ENCODE peak calls at places on chromosome 20, in eight cellular contexts. One of them, this sample, is unnamed.

GRCh38 chr20:37309941-37310590 is 20.6 kb downstream of the MANBAL start:
- DNase-seq in neural progenitor cell: no peak
- DNase-seq in GM12878: no peak
- DNase-seq in HepG2: no peak
- DNase-seq in HCT116: no peak
- DNase-seq in H1: no peak
- DNase-seq in SK-N-SH: no peak
- DNase-seq in H9: no peak
- DNase-seq in this sample: no peak

GRCh38 chr20:3541887-3542721 is 71.3 kb downstream of the ATRN start:
- DNase-seq in neural progenitor cell: no peak
- DNase-seq in GM12878: no peak
- DNase-seq in HepG2: peak
- DNase-seq in HCT116: no peak
- DNase-seq in H1: no peak
- DNase-seq in SK-N-SH: no peak
- DNase-seq in H9: no peak
- DNase-seq in this sample: no peak

GRCh38 chr20:32495217-32495565 is 89.9 kb downstream of the NOL4L start:
- DNase-seq in neural progenitor cell: no peak
- DNase-seq in GM12878: no peak
- DNase-seq in HepG2: no peak
- DNase-seq in HCT116: no peak
- DNase-seq in H1: no peak
- DNase-seq in SK-N-SH: no peak
- DNase-seq in H9: peak
- DNase-seq in this sample: no peak

GRCh38 chr20:61963149-61963548 is 102.5 kb downstream of the TAF4 start:
- DNase-seq in neural progenitor cell: no peak
- DNase-seq in GM12878: no peak
- DNase-seq in HepG2: no peak
- DNase-seq in HCT116: no peak
- DNase-seq in H1: no peak
- DNase-seq in SK-N-SH: no peak
- DNase-seq in H9: no peak
- DNase-seq in this sample: no peak

GRCh38 chr20:35616465-35617396 is 1.1 kb downstream of the SPAG4 start:
- DNase-seq in neural progenitor cell: peak
- DNase-seq in GM12878: peak
- DNase-seq in HepG2: peak
- DNase-seq in HCT116: peak
- DNase-seq in H1: no peak
- DNase-seq in SK-N-SH: peak
- DNase-seq in H9: peak
- DNase-seq in this sample: no peak

GRCh38 chr20:2179233-2179580 is 77.6 kb downstream of the STK35 start:
- DNase-seq in neural progenitor cell: no peak
- DNase-seq in GM12878: no peak
- DNase-seq in HepG2: no peak
- DNase-seq in HCT116: no peak
- DNase-seq in H1: no peak
- DNase-seq in SK-N-SH: no peak
- DNase-seq in H9: no peak
- DNase-seq in this sample: no peak

GRCh38 chr20:25340380-25340779 is 50.3 kb downstream of the ABHD12 start:
- DNase-seq in neural progenitor cell: no peak
- DNase-seq in GM12878: no peak
- DNase-seq in HepG2: no peak
- DNase-seq in HCT116: no peak
- DNase-seq in H1: no peak
- DNase-seq in SK-N-SH: no peak
- DNase-seq in H9: no peak
- DNase-seq in this sample: no peak

GRCh38 chr20:10758446-10758845 is 84.6 kb upstream of the JAG1 start:
- DNase-seq in neural progenitor cell: no peak
- DNase-seq in GM12878: no peak
- DNase-seq in HepG2: peak
- DNase-seq in HCT116: no peak
- DNase-seq in H1: no peak
- DNase-seq in SK-N-SH: no peak
- DNase-seq in H9: no peak
- DNase-seq in this sample: no peak

GRCh38 chr20:15597306-15597705 is 975.9 kb downstream of the KIF16B start:
- DNase-seq in neural progenitor cell: no peak
- DNase-seq in GM12878: no peak
- DNase-seq in HepG2: no peak
- DNase-seq in HCT116: no peak
- DNase-seq in H1: no peak
- DNase-seq in SK-N-SH: no peak
- DNase-seq in H9: no peak
- DNase-seq in this sample: no peak

GRCh38 chr20:2707353-2708072 is 14.9 kb downstream of the EBF4 start:
- DNase-seq in neural progenitor cell: no peak
- DNase-seq in GM12878: no peak
- DNase-seq in HepG2: no peak
- DNase-seq in HCT116: no peak
- DNase-seq in H1: no peak
- DNase-seq in SK-N-SH: no peak
- DNase-seq in H9: no peak
- DNase-seq in this sample: no peak

GRCh38 chr20:39225536-39225935 is 263.4 kb downstream of the DHX35 start:
- DNase-seq in neural progenitor cell: no peak
- DNase-seq in GM12878: no peak
- DNase-seq in HepG2: no peak
- DNase-seq in HCT116: no peak
- DNase-seq in H1: no peak
- DNase-seq in SK-N-SH: no peak
- DNase-seq in H9: no peak
- DNase-seq in this sample: no peak

GRCh38 chr20:39105551-39105950 is 143.4 kb downstream of the DHX35 start:
- DNase-seq in neural progenitor cell: no peak
- DNase-seq in GM12878: no peak
- DNase-seq in HepG2: no peak
- DNase-seq in HCT116: no peak
- DNase-seq in H1: no peak
- DNase-seq in SK-N-SH: no peak
- DNase-seq in H9: no peak
- DNase-seq in this sample: no peak

GRCh38 chr20:36491901-36492617 is 49.3 kb upstream of the MYL9 start:
- DNase-seq in neural progenitor cell: no peak
- DNase-seq in GM12878: no peak
- DNase-seq in HepG2: no peak
- DNase-seq in HCT116: no peak
- DNase-seq in H1: no peak
- DNase-seq in SK-N-SH: no peak
- DNase-seq in H9: no peak
- DNase-seq in this sample: peak

GRCh38 chr20:37475258-37475657 is 45.8 kb upstream of the NNAT start:
- DNase-seq in neural progenitor cell: no peak
- DNase-seq in GM12878: no peak
- DNase-seq in HepG2: no peak
- DNase-seq in HCT116: no peak
- DNase-seq in H1: no peak
- DNase-seq in SK-N-SH: no peak
- DNase-seq in H9: no peak
- DNase-seq in this sample: no peak

GRCh38 chr20:362271-363254 is 15.7 kb downstream of the NRSN2 start:
- DNase-seq in neural progenitor cell: no peak
- DNase-seq in GM12878: no peak
- DNase-seq in HepG2: peak
- DNase-seq in HCT116: peak
- DNase-seq in H1: no peak
- DNase-seq in SK-N-SH: peak
- DNase-seq in H9: peak
- DNase-seq in this sample: peak

GRCh38 chr20:51678041-51678697 is 90.0 kb downstream of the ATP9A start:
- DNase-seq in neural progenitor cell: peak
- DNase-seq in GM12878: no peak
- DNase-seq in HepG2: no peak
- DNase-seq in HCT116: no peak
- DNase-seq in H1: no peak
- DNase-seq in SK-N-SH: peak
- DNase-seq in H9: no peak
- DNase-seq in this sample: no peak
- TF ChIP-seq CTCF in neural progenitor cell: peak
- TF ChIP-seq CTCF in GM12878: no peak
- TF ChIP-seq CTCF in HepG2: no peak
- TF ChIP-seq CTCF in HCT116: no peak
- TF ChIP-seq CTCF in H1: no peak
- TF ChIP-seq CTCF in SK-N-SH: no peak
- TF ChIP-seq CTCF in H9: no peak
- TF ChIP-seq CTCF in this sample: no peak

DNA sequence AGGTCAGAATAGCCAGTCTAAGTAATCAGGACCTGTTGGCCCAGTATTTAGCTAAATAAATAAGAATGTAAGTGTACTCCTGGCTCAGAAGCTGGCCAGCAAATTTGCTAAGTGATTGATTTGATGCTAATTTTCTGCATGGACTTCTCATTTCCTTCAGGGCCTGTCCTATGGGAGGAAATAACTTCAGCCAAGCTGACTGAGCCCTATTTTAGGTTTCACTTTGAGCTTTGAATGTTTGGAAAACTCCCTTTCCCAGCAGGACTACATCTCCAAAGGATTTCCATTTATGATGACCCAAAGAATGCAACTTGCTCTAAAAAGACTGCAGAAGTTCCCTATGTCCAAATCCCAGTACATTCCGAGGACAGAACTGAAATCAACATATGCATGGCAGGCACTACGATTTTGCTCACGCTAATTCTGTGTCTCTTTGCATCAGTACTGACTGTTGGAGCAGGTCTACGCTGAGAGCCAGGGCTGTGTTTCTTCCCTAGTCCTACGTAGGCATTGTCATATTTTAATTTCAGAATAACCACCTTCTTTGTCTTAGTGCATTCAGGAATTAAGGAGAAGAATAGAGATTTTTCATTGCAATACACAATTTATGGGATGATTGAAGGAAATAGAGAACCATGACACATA is 441.4 kb upstream of the PLCB4 start:
- DNase-seq in neural progenitor cell: no peak
- DNase-seq in GM12878: no peak
- DNase-seq in HepG2: no peak
- DNase-seq in HCT116: no peak
- DNase-seq in H1: no peak
- DNase-seq in SK-N-SH: no peak
- DNase-seq in H9: no peak
- DNase-seq in this sample: no peak
- H2AFZ ChIP-seq in neural progenitor cell: no peak
- H2AFZ ChIP-seq in GM12878: no peak
- H2AFZ ChIP-seq in HepG2: no peak
- H2AFZ ChIP-seq in HCT116: no peak
- H2AFZ ChIP-seq in H1: no peak
- H2AFZ ChIP-seq in SK-N-SH: no peak
- H2AFZ ChIP-seq in H9: no peak
- H2AFZ ChIP-seq in this sample: no peak

DNA sequence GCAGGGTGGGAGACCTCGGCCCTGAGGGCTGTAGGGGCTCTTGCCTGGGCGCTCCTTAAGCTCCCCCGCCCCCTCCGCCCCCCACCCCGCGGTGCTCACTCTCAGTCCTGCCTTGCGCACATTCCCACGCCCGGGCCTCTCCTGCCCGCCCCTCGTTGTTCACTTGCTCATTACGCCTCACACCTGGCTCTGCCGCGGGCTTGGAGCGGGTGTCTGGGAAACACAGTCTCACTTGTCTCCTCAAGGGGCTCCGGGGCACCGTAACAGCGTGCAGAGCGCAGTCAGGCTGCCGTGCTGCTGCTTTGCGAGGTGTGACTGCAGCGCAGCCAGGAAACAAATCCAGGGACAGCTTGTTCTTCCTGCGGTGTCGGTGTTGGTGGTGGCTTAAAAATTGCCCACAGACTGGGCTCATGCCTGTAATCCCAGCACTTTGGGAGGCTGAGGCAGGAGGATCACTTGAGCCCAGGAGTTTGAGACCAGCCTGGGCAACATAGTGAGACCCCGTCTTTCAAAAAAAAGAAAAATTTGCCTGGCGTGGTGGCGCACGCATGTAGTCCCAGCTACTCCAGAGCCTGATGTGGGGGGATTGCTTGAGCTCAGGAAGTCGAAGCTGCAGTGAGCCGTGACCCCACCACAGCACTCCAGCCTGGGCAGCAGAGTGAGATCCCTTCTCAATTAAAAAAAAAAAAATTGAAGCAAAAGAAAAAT is 4.6 kb downstream of the NPBWR2 start:
- DNase-seq in neural progenitor cell: peak
- DNase-seq in GM12878: no peak
- DNase-seq in HepG2: no peak
- DNase-seq in HCT116: no peak
- DNase-seq in H1: no peak
- DNase-seq in SK-N-SH: no peak
- DNase-seq in H9: peak
- DNase-seq in this sample: no peak
- H3K9ac ChIP-seq in neural progenitor cell: no peak
- H3K9ac ChIP-seq in GM12878: no peak
- H3K9ac ChIP-seq in HepG2: no peak
- H3K9ac ChIP-seq in HCT116: peak
- H3K9ac ChIP-seq in H1: no peak
- H3K9ac ChIP-seq in SK-N-SH: no peak
- H3K9ac ChIP-seq in H9: no peak
- H3K9ac ChIP-seq in this sample: no peak

DNA sequence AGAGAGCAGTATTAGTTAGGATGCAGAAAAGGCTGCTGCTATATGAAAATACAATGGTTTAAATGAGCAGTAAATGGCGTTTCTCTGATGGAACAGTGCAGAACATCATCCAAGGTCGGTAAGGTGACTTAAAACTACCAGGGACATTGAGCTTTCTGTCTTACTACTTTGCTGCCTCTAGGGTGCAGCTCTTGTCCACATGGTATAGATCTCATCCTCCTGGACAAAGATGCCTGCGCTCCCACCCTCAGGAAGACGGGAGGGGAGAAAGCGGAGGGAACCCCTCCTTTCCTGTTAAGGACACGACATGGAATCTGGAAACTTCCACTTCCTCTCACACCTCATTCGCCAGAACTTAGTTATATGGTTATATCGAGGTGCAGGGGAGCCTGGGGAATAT is 224.4 kb upstream of the TSHZ2 start:
- DNase-seq in neural progenitor cell: peak
- DNase-seq in GM12878: no peak
- DNase-seq in HepG2: peak
- DNase-seq in HCT116: no peak
- DNase-seq in H1: no peak
- DNase-seq in SK-N-SH: peak
- DNase-seq in H9: peak
- DNase-seq in this sample: peak
- TF ChIP-seq CTCF in neural progenitor cell: peak
- TF ChIP-seq CTCF in GM12878: peak
- TF ChIP-seq CTCF in HepG2: peak
- TF ChIP-seq CTCF in HCT116: no peak
- TF ChIP-seq CTCF in H1: peak
- TF ChIP-seq CTCF in SK-N-SH: no peak
- TF ChIP-seq CTCF in H9: peak
- TF ChIP-seq CTCF in this sample: peak

GRCh38 chr20:57831992-57832585 is 122.3 kb upstream of the PMEPA1 start:
- DNase-seq in neural progenitor cell: no peak
- DNase-seq in GM12878: no peak
- DNase-seq in HepG2: no peak
- DNase-seq in HCT116: no peak
- DNase-seq in H1: no peak
- DNase-seq in SK-N-SH: no peak
- DNase-seq in H9: no peak
- DNase-seq in this sample: no peak
- H2AFZ ChIP-seq in neural progenitor cell: no peak
- H2AFZ ChIP-seq in GM12878: no peak
- H2AFZ ChIP-seq in HepG2: no peak
- H2AFZ ChIP-seq in HCT116: no peak
- H2AFZ ChIP-seq in H1: no peak
- H2AFZ ChIP-seq in SK-N-SH: no peak
- H2AFZ ChIP-seq in H9: no peak
- H2AFZ ChIP-seq in this sample: no peak

This sample was measured in MM.1S.